ENCODE peak calls at places on chromosomes 7 and 10, in nine cellular contexts. C is GM18507; J is stimulated activated CD8-positive, alpha-beta memory T cell treated with anti-CD3 and anti-CD28 coated beads, Interleukin-7, amount 100 ng/mL, for 1 hour; K is NCI-H2081; P is myocyte; M is DMS53; O is astrocyte of the spinal cord; U is GM12865; R is SK-N-DZ. A is an unnamed sample.

GRCh38 chr10:54961040-54961439 is 160.0 kb upstream of the PCDH15 start:
- DNase-seq in C (no peak), J (no peak), K (no peak), P (no peak), M (no peak), O (no peak), U (no peak), R (no peak), A (no peak)

GRCh38 chr7:94741179-94741578 is 85.2 kb upstream of the SGCE start:
- DNase-seq in C (no peak), J (no peak), K (no peak), P (no peak), M (no peak), O (no peak), U (no peak), R (no peak), A (no peak)

GRCh38 chr10:869171-869570 is 62.3 kb downstream of the LARP4B start:
- DNase-seq in C (no peak), J (no peak), K (no peak), P (no peak), M (no peak), O (no peak), U (no peak), R (no peak), A (no peak)

GRCh38 chr10:132152896-132153580 is 33.7 kb upstream of the DPYSL4 start:
- DNase-seq in C (no peak), J (no peak), K (no peak), P (no peak), M (no peak), O (no peak), U (no peak), R (no peak), A (no peak)

GRCh38 chr7:149787428-149788299 is 14.3 kb upstream of the ZNF467 start:
- DNase-seq in C (no peak), J (no peak), K (peak), P (no peak), M (peak), O (no peak), U (no peak), R (no peak), A (no peak)

GRCh38 chr10:12564173-12564572 is 214.8 kb downstream of the CAMK1D start:
- DNase-seq in C (no peak), J (no peak), K (no peak), P (no peak), M (no peak), O (peak), U (no peak), R (no peak), A (no peak)

GRCh38 chr7:51080622-51081269 is 235.9 kb downstream of the COBL start:
- DNase-seq in C (no peak), J (no peak), K (no peak), P (no peak), M (no peak), O (no peak), U (no peak), R (no peak), A (peak)

GRCh38 chr7:44044315-44045225 is at the start of gene DBNL:
- DNase-seq in C (peak), J (peak), K (peak), P (peak), M (peak), O (peak), U (peak), R (peak), A (peak)

GRCh38 chr7:13097508-13097907 is 410.1 kb downstream of the ARL4A start:
- DNase-seq in C (no peak), J (no peak), K (no peak), P (no peak), M (peak), O (no peak), U (no peak), R (no peak), A (no peak)

GRCh38 chr10:3008518-3009195 is 58.7 kb upstream of the PFKP start:
- DNase-seq in C (no peak), J (no peak), K (no peak), P (no peak), M (no peak), O (no peak), U (no peak), R (no peak), A (no peak)

GRCh38 chr10:133001114-133001513 is 58.7 kb upstream of the CFAP46 start:
- DNase-seq in C (no peak), J (no peak), K (no peak), P (no peak), M (no peak), O (no peak), U (no peak), R (no peak), A (no peak)

GRCh38 chr10:16700331-16700730 is 116.9 kb downstream of the RSU1 start:
- DNase-seq in C (no peak), J (no peak), K (no peak), P (no peak), M (no peak), O (no peak), U (no peak), R (no peak), A (no peak)

GRCh38 chr7:116097365-116098009 is 66.9 kb upstream of the TFEC start:
- DNase-seq in C (no peak), J (no peak), K (no peak), P (peak), M (peak), O (peak), U (no peak), R (no peak), A (no peak)

GRCh38 chr10:119595715-119596515 is 849 bp downstream of the TIAL1 start:
- DNase-seq in C (peak), J (peak), K (peak), P (peak), M (peak), O (peak), U (peak), R (no peak), A (no peak)

GRCh38 chr10:101625821-101626412 is 37.8 kb downstream of the DPCD start:
- DNase-seq in C (no peak), J (no peak), K (no peak), P (peak), M (no peak), O (no peak), U (no peak), R (no peak), A (no peak)

GRCh38 chr7:80105706-80106408 is 28.8 kb upstream of the GNAI1 start:
- DNase-seq in C (no peak), J (no peak), K (no peak), P (no peak), M (no peak), O (no peak), U (no peak), R (no peak), A (no peak)